ENCODE peak calls at places on chromosomes 1 and 21, in five cellular contexts. One of them, this sample, is unnamed. For H3K4me1, the result is how much of the 10 kb centered on the place peaks cover.

GRCh38 chr1:69898403-69898947 is 306.9 kb downstream of the LRRC40 start:
- DNase-seq in cardiac muscle cell: no peak
- DNase-seq in uterus: no peak
- DNase-seq in left ventricle myocardium inferior: no peak
- DNase-seq in IMR-90: no peak
- DNase-seq in this sample: no peak

GRCh38 chr1:10516925-10517676 is 42.4 kb downstream of the PEX14 start:
- DNase-seq in cardiac muscle cell: no peak
- DNase-seq in uterus: no peak
- DNase-seq in left ventricle myocardium inferior: no peak
- DNase-seq in IMR-90: no peak
- DNase-seq in this sample: no peak

GRCh38 chr1:8364528-8365442 is 46.9 kb downstream of the SLC45A1 start:
- DNase-seq in cardiac muscle cell: no peak
- DNase-seq in uterus: peak
- DNase-seq in left ventricle myocardium inferior: peak
- DNase-seq in IMR-90: no peak
- DNase-seq in this sample: peak

GRCh38 chr1:118926261-118926660 is 61.9 kb downstream of the TBX15 start:
- DNase-seq in cardiac muscle cell: no peak
- DNase-seq in uterus: no peak
- DNase-seq in left ventricle myocardium inferior: no peak
- DNase-seq in IMR-90: no peak
- DNase-seq in this sample: no peak

GRCh38 chr1:65792671-65793358 is at the start of gene PDE4B:
- DNase-seq in cardiac muscle cell: peak
- DNase-seq in uterus: no peak
- DNase-seq in left ventricle myocardium inferior: peak
- DNase-seq in IMR-90: peak
- DNase-seq in this sample: no peak

GRCh38 chr1:62082456-62083363 is 111.9 kb upstream of the L1TD1 start:
- DNase-seq in cardiac muscle cell: peak
- DNase-seq in uterus: peak
- DNase-seq in left ventricle myocardium inferior: no peak
- DNase-seq in IMR-90: peak
- DNase-seq in this sample: no peak

GRCh38 chr1:202283379-202283844 is 58.3 kb downstream of the UBE2T start:
- DNase-seq in cardiac muscle cell: peak
- DNase-seq in uterus: no peak
- DNase-seq in left ventricle myocardium inferior: no peak
- DNase-seq in IMR-90: peak
- DNase-seq in this sample: no peak

GRCh38 chr1:14778882-14779594 is 180.6 kb downstream of the KAZN start:
- DNase-seq in cardiac muscle cell: peak
- DNase-seq in uterus: no peak
- DNase-seq in left ventricle myocardium inferior: no peak
- DNase-seq in IMR-90: peak
- DNase-seq in this sample: peak

GRCh38 chr1:162142968-162143367 is 73.5 kb downstream of the NOS1AP start:
- DNase-seq in cardiac muscle cell: no peak
- DNase-seq in uterus: no peak
- DNase-seq in left ventricle myocardium inferior: no peak
- DNase-seq in IMR-90: no peak
- DNase-seq in this sample: no peak

GRCh38 chr1:170807432-170807831 is 127.9 kb upstream of the MROH9 start:
- DNase-seq in cardiac muscle cell: peak
- DNase-seq in uterus: no peak
- DNase-seq in left ventricle myocardium inferior: no peak
- DNase-seq in IMR-90: peak
- DNase-seq in this sample: no peak

GRCh38 chr1:181255270-181255929 is 166.9 kb downstream of the IER5 start:
- DNase-seq in cardiac muscle cell: peak
- DNase-seq in uterus: no peak
- DNase-seq in left ventricle myocardium inferior: no peak
- DNase-seq in IMR-90: peak
- DNase-seq in this sample: no peak

GRCh38 chr21:45299864-45300785 is 12.4 kb upstream of the POFUT2 start:
- DNase-seq in cardiac muscle cell: peak
- DNase-seq in uterus: peak
- DNase-seq in left ventricle myocardium inferior: peak
- DNase-seq in IMR-90: peak
- DNase-seq in this sample: no peak

GRCh38 chr1:161082996-161083742 is 6.2 kb downstream of the NECTIN4 start:
- DNase-seq in cardiac muscle cell: peak
- DNase-seq in uterus: no peak
- DNase-seq in left ventricle myocardium inferior: peak
- DNase-seq in IMR-90: peak
- DNase-seq in this sample: peak

GRCh38 chr1:9213956-9214355 is 20.6 kb upstream of the H6PD start:
- DNase-seq in cardiac muscle cell: no peak
- DNase-seq in uterus: no peak
- DNase-seq in left ventricle myocardium inferior: no peak
- DNase-seq in IMR-90: no peak
- DNase-seq in this sample: no peak

GRCh38 chr21:44521301-44521927 is 18.6 kb downstream of the KRTAP10-1 start:
- DNase-seq in cardiac muscle cell: no peak
- DNase-seq in uterus: no peak
- DNase-seq in left ventricle myocardium inferior: peak
- DNase-seq in IMR-90: no peak
- DNase-seq in this sample: no peak

GRCh38 chr1:154689063-154689462 is 81.1 kb upstream of the ADAR start:
- DNase-seq in cardiac muscle cell: no peak
- DNase-seq in uterus: no peak
- DNase-seq in left ventricle myocardium inferior: no peak
- DNase-seq in IMR-90: no peak
- DNase-seq in this sample: no peak

GRCh38 chr1:241356187-241356518 is 852 bp downstream of the RGS7 start:
- DNase-seq in cardiac muscle cell: no peak
- DNase-seq in uterus: no peak
- DNase-seq in left ventricle myocardium inferior: no peak
- DNase-seq in IMR-90: no peak
- DNase-seq in this sample: no peak

GRCh38 chr1:151809625-151810556 is 4.7 kb upstream of the LINGO4 start:
- DNase-seq in cardiac muscle cell: no peak
- DNase-seq in uterus: no peak
- DNase-seq in left ventricle myocardium inferior: no peak
- DNase-seq in IMR-90: no peak
- DNase-seq in this sample: no peak

GRCh38 chr1:231242516-231243198 is 1.6 kb downstream of the GNPAT start:
- DNase-seq in cardiac muscle cell: peak
- DNase-seq in uterus: no peak
- DNase-seq in left ventricle myocardium inferior: no peak
- DNase-seq in IMR-90: peak
- DNase-seq in this sample: no peak

GRCh38 chr1:155322571-155322952 is 1.9 kb downstream of the RUSC1 start:
- DNase-seq in cardiac muscle cell: peak
- DNase-seq in uterus: peak
- DNase-seq in left ventricle myocardium inferior: no peak
- DNase-seq in IMR-90: peak
- DNase-seq in this sample: no peak

GRCh38 chr1:223788746-223789415 is 56.9 kb downstream of the TP53BP2 start:
- DNase-seq in cardiac muscle cell: no peak
- DNase-seq in uterus: no peak
- DNase-seq in left ventricle myocardium inferior: no peak
- DNase-seq in IMR-90: no peak
- DNase-seq in this sample: no peak

GRCh38 chr21:37452222-37452621 is 85.6 kb downstream of the DYRK1A start:
- DNase-seq in cardiac muscle cell: peak
- DNase-seq in uterus: no peak
- DNase-seq in left ventricle myocardium inferior: peak
- DNase-seq in IMR-90: peak
- DNase-seq in this sample: no peak

GRCh38 chr1:14894811-14895524 is 258.6 kb upstream of the TMEM51 start:
- DNase-seq in cardiac muscle cell: no peak
- DNase-seq in uterus: no peak
- DNase-seq in left ventricle myocardium inferior: no peak
- DNase-seq in IMR-90: no peak
- DNase-seq in this sample: no peak

GRCh38 chr1:160112370-160112769 is 3.2 kb upstream of the ATP1A2 start:
- DNase-seq in cardiac muscle cell: no peak
- DNase-seq in uterus: no peak
- DNase-seq in left ventricle myocardium inferior: peak
- DNase-seq in IMR-90: no peak
- DNase-seq in this sample: no peak

GRCh38 chr21:34900376-34900775 is 148.7 kb downstream of the RUNX1 start:
- DNase-seq in cardiac muscle cell: no peak
- DNase-seq in uterus: no peak
- DNase-seq in left ventricle myocardium inferior: no peak
- DNase-seq in IMR-90: no peak
- DNase-seq in this sample: no peak

GRCh38 chr1:157966034-157966671 is 27.3 kb upstream of the KIRREL1 start:
- DNase-seq in cardiac muscle cell: peak
- DNase-seq in uterus: peak
- DNase-seq in left ventricle myocardium inferior: no peak
- DNase-seq in IMR-90: peak
- DNase-seq in this sample: no peak

GRCh38 chr1:65147424-65148177 is 402 bp upstream of the AK4 start:
- DNase-seq in cardiac muscle cell: peak
- DNase-seq in uterus: peak
- DNase-seq in left ventricle myocardium inferior: peak
- DNase-seq in IMR-90: no peak
- DNase-seq in this sample: no peak

GRCh38 chr21:46391773-46392172 is 66.9 kb upstream of the DIP2A start:
- DNase-seq in cardiac muscle cell: no peak
- DNase-seq in uterus: no peak
- DNase-seq in left ventricle myocardium inferior: no peak
- DNase-seq in IMR-90: no peak
- DNase-seq in this sample: no peak

GRCh38 chr21:44618909-44619308 is 7.0 kb downstream of the KRTAP10-8 start:
- DNase-seq in cardiac muscle cell: no peak
- DNase-seq in uterus: no peak
- DNase-seq in left ventricle myocardium inferior: no peak
- DNase-seq in IMR-90: no peak
- DNase-seq in this sample: no peak

GRCh38 chr1:222940903-222941302 is 126.1 kb downstream of the DISP1 start:
- DNase-seq in cardiac muscle cell: no peak
- DNase-seq in uterus: no peak
- DNase-seq in left ventricle myocardium inferior: no peak
- DNase-seq in IMR-90: no peak
- DNase-seq in this sample: no peak

GRCh38 chr1:197773856-197774255 is 1.4 kb downstream of the DENND1B start:
- DNase-seq in cardiac muscle cell: no peak
- DNase-seq in uterus: no peak
- DNase-seq in left ventricle myocardium inferior: no peak
- DNase-seq in IMR-90: no peak
- DNase-seq in this sample: no peak

GRCh38 chr21:34602061-34602460 is 12.9 kb downstream of the RCAN1 start:
- DNase-seq in cardiac muscle cell: no peak
- DNase-seq in uterus: no peak
- DNase-seq in left ventricle myocardium inferior: no peak
- DNase-seq in IMR-90: no peak
- DNase-seq in this sample: no peak

GRCh38 chr1:209202826-209203439 is 380.6 kb upstream of the CAMK1G start:
- DNase-seq in cardiac muscle cell: peak
- DNase-seq in uterus: no peak
- DNase-seq in left ventricle myocardium inferior: no peak
- DNase-seq in IMR-90: peak
- DNase-seq in this sample: no peak

DNA sequence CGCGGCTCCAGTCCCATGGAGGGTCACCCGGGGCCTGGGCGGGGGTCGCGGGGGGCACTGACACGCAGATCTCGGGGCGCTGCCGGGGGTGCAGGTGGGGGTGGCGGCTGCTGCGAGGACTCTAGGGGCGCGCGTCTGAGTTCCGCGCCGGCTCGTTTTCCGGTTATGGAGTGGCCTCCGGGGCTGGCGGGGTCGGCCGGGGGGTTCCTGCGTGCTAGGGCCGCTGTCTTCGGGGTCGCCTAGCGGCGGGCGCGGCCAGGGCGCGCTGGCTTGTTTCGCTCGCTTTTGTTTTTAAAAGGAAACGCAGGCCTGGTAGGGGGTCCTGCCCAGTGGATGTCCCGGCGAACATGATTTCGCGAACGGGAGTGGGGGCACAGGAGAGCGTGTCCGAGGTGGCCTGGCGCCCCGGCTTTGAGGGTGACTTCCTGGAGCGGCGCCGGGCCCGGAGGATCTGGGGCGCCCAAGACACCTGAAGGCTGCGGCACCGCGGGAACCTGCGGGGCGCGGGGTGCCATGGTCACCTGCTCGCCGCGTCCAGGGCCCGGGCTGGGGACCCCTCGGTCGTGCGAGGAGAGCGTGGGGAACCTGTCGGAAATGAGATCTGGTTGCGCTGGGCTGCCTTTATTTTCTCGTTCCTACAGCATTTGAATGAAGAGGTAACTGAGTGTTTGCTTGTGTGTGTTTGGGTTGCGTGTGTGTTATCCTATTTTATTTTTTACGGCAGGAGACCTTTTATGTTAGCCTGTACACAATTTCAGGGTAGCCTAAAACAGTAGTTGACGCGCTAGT is 618 bp downstream of the ETS2 start:
- DNase-seq in cardiac muscle cell: no peak
- DNase-seq in uterus: no peak
- DNase-seq in left ventricle myocardium inferior: peak
- DNase-seq in IMR-90: no peak
- DNase-seq in this sample: no peak
- TF ChIP-seq CTCF in cardiac muscle cell: peak
- TF ChIP-seq CTCF in uterus: no peak
- TF ChIP-seq CTCF in left ventricle myocardium inferior: peak
- TF ChIP-seq CTCF in IMR-90: peak
- TF ChIP-seq CTCF in this sample: no peak

DNA sequence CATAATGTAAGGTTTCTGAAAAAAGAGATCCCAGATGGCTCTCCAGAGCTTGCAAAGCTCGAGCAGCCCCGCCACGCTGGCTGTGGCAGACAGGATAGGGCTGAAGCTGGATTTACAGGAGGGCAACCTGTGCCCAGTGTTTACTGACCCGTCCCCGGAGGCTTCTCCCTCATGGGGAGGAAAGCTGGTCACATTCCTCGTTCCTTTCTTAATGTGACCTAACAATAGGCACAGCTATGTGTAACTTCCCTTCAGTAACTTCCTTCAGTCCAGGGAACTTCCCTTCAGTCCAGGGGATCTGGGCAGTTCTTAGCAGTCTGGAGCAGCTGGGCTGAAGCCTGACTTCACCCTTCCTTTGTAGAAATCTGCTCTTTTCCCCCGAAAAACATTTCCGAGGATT is 7.7 kb downstream of the SLFNL1 start:
- DNase-seq in cardiac muscle cell: peak
- DNase-seq in uterus: no peak
- DNase-seq in left ventricle myocardium inferior: no peak
- DNase-seq in IMR-90: no peak
- DNase-seq in this sample: no peak
- H3K4me1 ChIP-seq in cardiac muscle cell: under half
- H3K4me1 ChIP-seq in uterus: under half
- H3K4me1 ChIP-seq in left ventricle myocardium inferior: under half
- H3K4me1 ChIP-seq in IMR-90: under half
- H3K4me1 ChIP-seq in this sample: under half

GRCh38 chr1:153552335-153552734 is 3.3 kb upstream of the S100A3 start:
- DNase-seq in cardiac muscle cell: no peak
- DNase-seq in uterus: peak
- DNase-seq in left ventricle myocardium inferior: no peak
- DNase-seq in IMR-90: no peak
- DNase-seq in this sample: no peak
- TF ChIP-seq CTCF in cardiac muscle cell: no peak
- TF ChIP-seq CTCF in uterus: no peak
- TF ChIP-seq CTCF in left ventricle myocardium inferior: no peak
- TF ChIP-seq CTCF in IMR-90: no peak
- TF ChIP-seq CTCF in this sample: no peak

GRCh38 chr1:19416919-19417441 is 68.4 kb downstream of the CAPZB start:
- DNase-seq in cardiac muscle cell: no peak
- DNase-seq in uterus: no peak
- DNase-seq in left ventricle myocardium inferior: no peak
- DNase-seq in IMR-90: no peak
- DNase-seq in this sample: no peak
- H3K4me1 ChIP-seq in cardiac muscle cell: under half
- H3K4me1 ChIP-seq in uterus: under half
- H3K4me1 ChIP-seq in left ventricle myocardium inferior: half or more
- H3K4me1 ChIP-seq in IMR-90: under half
- H3K4me1 ChIP-seq in this sample: under half

This sample was measured in lung.